ENCODE peak calls at places on chromosomes 1 and 21, in four cellular contexts. One of them, this sample, is unnamed.

GRCh38 chr1:61950418-61950817 is 208.1 kb downstream of the PATJ start:
- DNase-seq in GM10248: no peak
- DNase-seq in GM20000: no peak
- DNase-seq in AG09319: no peak
- DNase-seq in this sample: no peak

GRCh38 chr1:84789014-84789413 is 98.8 kb upstream of the SSX2IP start:
- DNase-seq in AG09319: no peak
- DNase-seq in GM10248: no peak
- DNase-seq in GM20000: no peak
- DNase-seq in this sample: no peak

GRCh38 chr1:45409243-45409642 is 69.0 kb upstream of the MUTYH start:
- DNase-seq in GM10248: no peak
- DNase-seq in AG09319: no peak
- DNase-seq in GM20000: no peak
- DNase-seq in this sample: no peak

GRCh38 chr1:234047113-234047512 is 142.6 kb downstream of the SLC35F3 start:
- DNase-seq in GM20000: no peak
- DNase-seq in AG09319: no peak
- DNase-seq in GM10248: no peak
- DNase-seq in this sample: no peak

GRCh38 chr1:226519135-226519534 is 29.4 kb upstream of the STUM start:
- DNase-seq in GM10248: no peak
- DNase-seq in AG09319: no peak
- DNase-seq in GM20000: no peak
- DNase-seq in this sample: no peak

GRCh38 chr21:29601072-29601471 is 302.4 kb downstream of the BACH1 start:
- DNase-seq in GM20000: no peak
- DNase-seq in AG09319: no peak
- DNase-seq in GM10248: no peak
- DNase-seq in this sample: no peak

GRCh38 chr1:159197767-159198557 is 6.7 kb upstream of the ACKR1 start:
- DNase-seq in GM20000: peak
- DNase-seq in GM10248: peak
- DNase-seq in AG09319: peak
- DNase-seq in this sample: peak

GRCh38 chr1:216632980-216633379 is 90.2 kb downstream of the ESRRG start:
- DNase-seq in GM10248: no peak
- DNase-seq in GM20000: no peak
- DNase-seq in AG09319: no peak
- DNase-seq in this sample: no peak

GRCh38 chr1:199151634-199152429 is 513.0 kb downstream of the PTPRC start:
- DNase-seq in GM10248: peak
- DNase-seq in GM20000: peak
- DNase-seq in AG09319: no peak
- DNase-seq in this sample: no peak

GRCh38 chr1:5739561-5740078 is 252.6 kb downstream of the NPHP4 start:
- DNase-seq in GM20000: no peak
- DNase-seq in AG09319: no peak
- DNase-seq in GM10248: no peak
- DNase-seq in this sample: no peak

GRCh38 chr1:84442256-84442655 is 36.8 kb upstream of the RPF1 start:
- DNase-seq in GM20000: peak
- DNase-seq in AG09319: peak
- DNase-seq in GM10248: peak
- DNase-seq in this sample: no peak

GRCh38 chr1:227947425-227947677 is 381 bp downstream of the WNT9A start:
- DNase-seq in GM20000: peak
- DNase-seq in GM10248: no peak
- DNase-seq in AG09319: no peak
- DNase-seq in this sample: no peak

DNA sequence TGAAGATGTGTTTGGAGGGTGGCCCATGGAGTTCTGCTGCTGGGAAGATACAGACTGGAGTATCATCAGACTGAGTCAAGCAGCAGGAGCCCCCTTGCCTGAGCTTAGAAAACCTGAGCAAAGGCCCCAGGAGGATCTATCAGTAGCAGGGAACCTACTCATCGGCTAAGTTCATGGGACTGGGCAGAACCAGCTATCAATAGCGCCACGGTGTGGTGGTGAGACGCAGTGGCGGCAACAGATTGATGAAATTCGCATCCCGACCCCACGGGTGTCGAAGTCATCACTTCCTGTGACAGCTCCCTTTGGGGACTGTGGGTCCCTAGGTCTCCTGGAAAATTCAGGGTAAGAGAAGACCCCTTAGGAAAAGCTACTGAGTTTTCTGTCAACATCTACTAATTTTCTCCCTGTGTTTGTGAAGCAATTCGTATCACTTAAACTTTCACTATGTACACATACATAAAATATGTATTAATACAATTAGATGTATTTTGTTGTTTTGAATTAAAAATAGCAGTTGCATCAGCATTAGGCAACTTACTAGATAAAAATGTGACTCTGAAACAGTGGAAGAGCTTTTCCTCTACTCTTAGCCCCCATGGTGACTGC is 7.1 kb upstream of the CACNA1S start:
- DNase-seq in GM20000: peak
- DNase-seq in AG09319: no peak
- DNase-seq in GM10248: peak
- DNase-seq in this sample: peak
- TF ChIP-seq CTCF in GM20000: peak
- TF ChIP-seq CTCF in AG09319: peak
- TF ChIP-seq CTCF in GM10248: peak
- TF ChIP-seq CTCF in this sample: peak

GRCh38 chr1:10128081-10128765 is 82.1 kb upstream of the KIF1B start:
- DNase-seq in GM10248: no peak
- DNase-seq in GM20000: no peak
- DNase-seq in AG09319: no peak
- DNase-seq in this sample: no peak

GRCh38 chr1:10132852-10133251 is 77.5 kb upstream of the KIF1B start:
- DNase-seq in GM20000: no peak
- DNase-seq in AG09319: no peak
- DNase-seq in GM10248: no peak
- DNase-seq in this sample: no peak

DNA sequence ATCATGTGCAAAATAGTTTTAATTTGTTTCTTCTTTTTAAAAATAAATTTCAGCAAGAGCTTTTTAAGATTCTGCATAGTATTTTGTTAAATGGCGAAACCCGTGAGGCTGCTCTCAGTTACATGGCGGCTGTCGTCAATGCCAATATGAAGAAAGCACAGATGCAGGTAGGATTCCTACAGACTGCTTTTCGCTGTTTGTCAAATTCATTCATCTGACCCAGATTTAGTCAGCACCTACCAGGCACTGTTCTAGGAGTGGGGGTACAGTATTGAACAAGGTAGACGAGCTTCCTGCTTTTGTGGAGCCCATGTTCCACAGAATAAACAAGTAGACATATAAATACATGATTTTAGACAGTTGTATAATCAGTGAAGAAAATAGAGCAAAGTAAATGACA is 78.1 kb upstream of the KIF1B start:
- DNase-seq in GM20000: no peak
- DNase-seq in GM10248: no peak
- DNase-seq in AG09319: no peak
- DNase-seq in this sample: no peak
- TF ChIP-seq CTCF in GM20000: no peak
- TF ChIP-seq CTCF in GM10248: no peak
- TF ChIP-seq CTCF in AG09319: no peak
- TF ChIP-seq CTCF in this sample: no peak

DNA sequence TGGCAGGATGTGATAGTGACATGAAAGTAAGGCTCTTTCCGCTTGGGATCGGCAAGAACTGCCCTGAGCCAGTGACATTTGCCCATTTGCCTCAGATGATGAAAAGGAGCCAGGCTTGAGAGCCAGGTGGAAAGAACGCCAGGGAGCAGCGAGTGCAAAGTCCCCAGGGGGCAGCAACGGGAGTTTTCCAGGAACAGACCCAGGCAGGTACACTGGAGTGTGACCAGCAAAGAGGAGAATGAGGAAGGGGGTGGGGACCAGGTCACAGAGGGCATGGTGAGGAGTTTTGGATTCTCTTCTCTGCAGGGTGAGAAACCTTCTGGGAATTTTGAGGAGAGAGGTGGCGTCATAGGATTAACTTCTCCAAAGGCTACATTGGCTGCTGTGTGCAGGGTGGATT is 10.8 kb upstream of the ETS2 start:
- DNase-seq in GM20000: no peak
- DNase-seq in AG09319: no peak
- DNase-seq in GM10248: no peak
- DNase-seq in this sample: no peak
- TF ChIP-seq CTCF in GM20000: no peak
- TF ChIP-seq CTCF in AG09319: no peak
- TF ChIP-seq CTCF in GM10248: no peak
- TF ChIP-seq CTCF in this sample: no peak

GRCh38 chr1:68162761-68163160 is 69.6 kb downstream of the WLS start:
- DNase-seq in GM20000: no peak
- DNase-seq in GM10248: no peak
- DNase-seq in AG09319: no peak
- DNase-seq in this sample: peak
- TF ChIP-seq CTCF in GM20000: no peak
- TF ChIP-seq CTCF in GM10248: no peak
- TF ChIP-seq CTCF in AG09319: no peak
- TF ChIP-seq CTCF in this sample: peak

DNA sequence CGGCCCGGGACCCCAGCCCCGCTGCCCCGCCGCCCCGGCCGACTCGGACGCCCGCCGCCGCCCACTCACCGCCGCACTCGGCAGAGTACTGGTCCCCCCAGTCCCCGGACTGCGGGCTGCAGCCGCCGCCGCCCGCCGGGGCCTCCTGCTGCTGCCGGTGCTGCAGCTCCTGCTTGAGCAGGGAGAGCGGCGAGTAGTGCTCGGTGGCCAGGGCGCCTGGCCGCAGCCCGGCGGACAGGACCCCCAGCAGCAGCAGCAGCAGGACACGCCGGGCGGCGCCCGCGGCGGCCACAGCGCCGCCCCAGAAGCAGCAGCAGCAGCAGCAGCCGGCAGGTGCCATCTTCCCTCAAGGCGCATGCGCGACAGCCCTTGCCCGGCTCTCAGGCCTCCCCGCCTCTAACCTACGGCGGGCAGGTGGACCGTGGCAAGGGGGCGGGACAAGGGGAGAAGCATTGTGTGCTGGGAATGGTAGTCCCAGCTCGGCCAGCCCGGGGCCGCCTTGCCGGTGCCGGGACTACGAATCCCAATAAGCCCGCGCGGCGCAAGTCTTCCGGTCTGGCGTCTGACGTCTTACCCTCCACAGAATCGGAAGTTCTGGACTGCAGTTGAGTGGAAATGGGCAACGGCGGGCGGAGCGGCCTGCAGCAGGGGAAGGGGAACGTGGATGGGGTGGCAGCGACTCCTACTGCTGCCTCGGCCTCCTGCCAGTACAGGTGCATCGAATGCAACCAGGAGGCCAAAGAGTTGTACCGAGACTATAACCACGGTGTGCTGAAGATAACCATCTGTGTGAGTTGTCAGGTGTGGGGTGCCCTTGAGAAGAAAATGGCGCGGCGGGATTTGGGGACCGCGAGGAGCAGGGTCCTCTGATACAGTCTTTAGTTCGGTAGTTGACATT is at the start of the genes ARV1 and TTC13:
- DNase-seq in GM20000: peak
- DNase-seq in AG09319: peak
- DNase-seq in GM10248: peak
- DNase-seq in this sample: peak
- TF ChIP-seq CTCF in GM20000: peak
- TF ChIP-seq CTCF in AG09319: peak
- TF ChIP-seq CTCF in GM10248: peak
- TF ChIP-seq CTCF in this sample: no peak

GRCh38 chr1:206738370-206739366 is 31.9 kb upstream of the IL19 start:
- DNase-seq in GM20000: no peak
- DNase-seq in GM10248: no peak
- DNase-seq in AG09319: no peak
- DNase-seq in this sample: no peak
- TF ChIP-seq CTCF in GM20000: no peak
- TF ChIP-seq CTCF in GM10248: peak
- TF ChIP-seq CTCF in AG09319: peak
- TF ChIP-seq CTCF in this sample: peak

GRCh38 chr21:33894736-33895288 is 20.8 kb downstream of the ATP5PO start:
- DNase-seq in GM20000: peak
- DNase-seq in AG09319: peak
- DNase-seq in GM10248: peak
- DNase-seq in this sample: peak

GRCh38 chr21:33895356-33895755 is 20.2 kb downstream of the ATP5PO start:
- DNase-seq in GM20000: no peak
- DNase-seq in GM10248: no peak
- DNase-seq in AG09319: no peak
- DNase-seq in this sample: no peak

GRCh38 chr21:33890187-33890586 is 25.4 kb downstream of the ATP5PO start:
- DNase-seq in GM10248: no peak
- DNase-seq in GM20000: no peak
- DNase-seq in AG09319: no peak
- DNase-seq in this sample: no peak

GRCh38 chr21:33893917-33894316 is 21.7 kb downstream of the ATP5PO start:
- DNase-seq in GM20000: no peak
- DNase-seq in AG09319: no peak
- DNase-seq in GM10248: no peak
- DNase-seq in this sample: no peak

GRCh38 chr21:33892853-33893252 is 22.8 kb downstream of the ATP5PO start:
- DNase-seq in AG09319: no peak
- DNase-seq in GM20000: no peak
- DNase-seq in GM10248: no peak
- DNase-seq in this sample: no peak
- TF ChIP-seq CTCF in AG09319: no peak
- TF ChIP-seq CTCF in GM20000: no peak
- TF ChIP-seq CTCF in GM10248: no peak
- TF ChIP-seq CTCF in this sample: no peak